ENCODE peak calls at places on chromosomes 16 and 17, in ten cellular contexts. W is cardiac muscle cell; I is astrocyte of the spinal cord; F is CD8-positive, alpha-beta T cell; U is COLO829; A is stimulated activated CD4-positive, alpha-beta T cell treated with anti-CD3 and anti-CD28 coated beads, Interleukin-4, amount 100 ng/mL, for 48 hours; V is Caki2; O is EH; S is nephron progenitor cell; C is mucosa of descending colon. L is an unnamed sample.

GRCh38 chr17:7856081-7856791 is 1.1 kb downstream of the NAA38 start:
- DNase-seq in W (no peak), I (peak), F (peak), U (no peak), A (peak), V (no peak), O (peak), S (peak), C (peak), L (peak)

GRCh38 chr16:66742409-66742808 is 9.0 kb downstream of the DYNC1LI2 start:
- DNase-seq in W (no peak), I (no peak), F (no peak), U (no peak), A (no peak), V (no peak), O (no peak), S (no peak), C (no peak), L (no peak)

GRCh38 chr16:53992057-53992378 is 288.1 kb downstream of the FTO start:
- DNase-seq in W (no peak), I (no peak), F (no peak), U (no peak), A (no peak), V (no peak), O (no peak), S (no peak), C (no peak), L (no peak)

GRCh38 chr16:68973611-68974120 is 130.3 kb downstream of the TANGO6 start:
- DNase-seq in W (no peak), I (no peak), F (no peak), U (no peak), A (no peak), V (no peak), O (no peak), S (no peak), C (no peak), L (no peak)

GRCh38 chr16:80056334-80056733 is 455.8 kb upstream of the MAF start:
- DNase-seq in W (no peak), I (no peak), F (no peak), U (no peak), A (no peak), V (no peak), O (peak), S (no peak), C (no peak), L (no peak)

GRCh38 chr16:90044111-90044551 is 24.9 kb upstream of the DBNDD1 start:
- DNase-seq in W (no peak), I (peak), F (no peak), U (no peak), A (no peak), V (peak), O (no peak), S (no peak), C (peak), L (peak)

GRCh38 chr17:58172369-58173071 is 5.7 kb downstream of the OR4D2 start:
- DNase-seq in W (peak), I (peak), F (no peak), U (no peak), A (no peak), V (no peak), O (peak), S (no peak), C (no peak), L (no peak)

GRCh38 chr17:36136439-36136838 is 32.8 kb downstream of the CCL4 start:
- DNase-seq in W (no peak), I (no peak), F (no peak), U (no peak), A (no peak), V (no peak), O (no peak), S (no peak), C (no peak), L (no peak)

GRCh38 chr16:89363621-89364393 is 126.6 kb downstream of the ANKRD11 start:
- DNase-seq in W (no peak), I (peak), F (no peak), U (peak), A (no peak), V (peak), O (peak), S (peak), C (no peak), L (no peak)

GRCh38 chr17:28712037-28712704 is 483 bp upstream of the PROCA1 start:
- DNase-seq in W (peak), I (no peak), F (no peak), U (no peak), A (peak), V (no peak), O (peak), S (peak), C (peak), L (peak)

GRCh38 chr17:36722121-36722902 is 120.9 kb downstream of the MRM1 start:
- DNase-seq in W (peak), I (peak), F (peak), U (no peak), A (peak), V (no peak), O (peak), S (peak), C (peak), L (peak)

GRCh38 chr16:1124291-1124690 is 28.2 kb upstream of the C1QTNF8 start:
- DNase-seq in W (no peak), I (no peak), F (no peak), U (no peak), A (no peak), V (no peak), O (no peak), S (no peak), C (no peak), L (no peak)

GRCh38 chr17:18925187-18925586 is 26.8 kb upstream of the SLC5A10 start:
- DNase-seq in W (no peak), I (no peak), F (no peak), U (no peak), A (no peak), V (no peak), O (no peak), S (no peak), C (no peak), L (no peak)